ENCODE peak calls at places on chromosome 17, in seven cellular contexts. One of them, this sample, is unnamed.

GRCh38 chr17:71035226-71035625 is 865.9 kb downstream of the KCNJ2 start:
- DNase-seq in brain microvascular endothelial cell: no peak
- DNase-seq in HCT116: no peak
- DNase-seq in LNCaP clone FGC: no peak
- DNase-seq in fibroblast of pulmonary artery: no peak
- DNase-seq in SJSA1: no peak
- DNase-seq in tibial nerve: no peak
- DNase-seq in this sample: no peak

GRCh38 chr17:8574687-8575086 is 55.8 kb downstream of the MYH10 start:
- DNase-seq in brain microvascular endothelial cell: no peak
- DNase-seq in HCT116: no peak
- DNase-seq in SJSA1: no peak
- DNase-seq in tibial nerve: no peak
- DNase-seq in fibroblast of pulmonary artery: peak; percentile 43
- DNase-seq in LNCaP clone FGC: no peak
- DNase-seq in this sample: no peak

GRCh38 chr17:32610027-32610650 is 123.3 kb downstream of the CDK5R1 start:
- DNase-seq in fibroblast of pulmonary artery: no peak
- DNase-seq in brain microvascular endothelial cell: no peak
- DNase-seq in LNCaP clone FGC: no peak
- DNase-seq in SJSA1: no peak
- DNase-seq in tibial nerve: no peak
- DNase-seq in HCT116: no peak
- DNase-seq in this sample: no peak

GRCh38 chr17:61254894-61255293 is 144.7 kb upstream of the TBX2 start:
- DNase-seq in brain microvascular endothelial cell: no peak
- DNase-seq in LNCaP clone FGC: no peak
- DNase-seq in SJSA1: no peak
- DNase-seq in tibial nerve: no peak
- DNase-seq in fibroblast of pulmonary artery: no peak
- DNase-seq in HCT116: no peak
- DNase-seq in this sample: no peak

GRCh38 chr17:15262291-15263205 is 2.6 kb downstream of the PMP22 start:
- DNase-seq in brain microvascular endothelial cell: no peak
- DNase-seq in LNCaP clone FGC: no peak
- DNase-seq in tibial nerve: peak; percentile 87
- DNase-seq in fibroblast of pulmonary artery: peak; percentile 84
- DNase-seq in HCT116: peak; percentile 87
- DNase-seq in SJSA1: peak; percentile 95
- DNase-seq in this sample: peak; percentile 85

GRCh38 chr17:72069744-72070143 is 51.1 kb upstream of the SOX9 start:
- DNase-seq in brain microvascular endothelial cell: no peak
- DNase-seq in fibroblast of pulmonary artery: no peak
- DNase-seq in SJSA1: no peak
- DNase-seq in tibial nerve: no peak
- DNase-seq in LNCaP clone FGC: no peak
- DNase-seq in HCT116: no peak
- DNase-seq in this sample: no peak

GRCh38 chr17:17048106-17048505 is 5.8 kb downstream of the MPRIP start:
- DNase-seq in tibial nerve: no peak
- DNase-seq in brain microvascular endothelial cell: no peak
- DNase-seq in fibroblast of pulmonary artery: no peak
- DNase-seq in SJSA1: no peak
- DNase-seq in HCT116: no peak
- DNase-seq in LNCaP clone FGC: no peak
- DNase-seq in this sample: no peak

GRCh38 chr17:8162232-8162996 is at the start of gene VAMP2:
- DNase-seq in HCT116: no peak
- DNase-seq in tibial nerve: peak; percentile 72
- DNase-seq in SJSA1: peak; percentile 67
- DNase-seq in fibroblast of pulmonary artery: peak; percentile 70
- DNase-seq in LNCaP clone FGC: no peak
- DNase-seq in brain microvascular endothelial cell: no peak
- DNase-seq in this sample: no peak

GRCh38 chr17:58338907-58339774 is 10.5 kb upstream of the TSPOAP1 start:
- DNase-seq in tibial nerve: no peak
- DNase-seq in brain microvascular endothelial cell: peak; percentile 51
- DNase-seq in fibroblast of pulmonary artery: peak; percentile 60
- DNase-seq in SJSA1: peak; percentile 81
- DNase-seq in LNCaP clone FGC: no peak
- DNase-seq in HCT116: no peak
- DNase-seq in this sample: peak; percentile 68
- H3K4me3 ChIP-seq in tibial nerve: no peak overlapping the region
- H3K4me3 ChIP-seq in brain microvascular endothelial cell: peak overlapping the region; percentile 24
- H3K4me3 ChIP-seq in fibroblast of pulmonary artery: peak overlapping the region; percentile 24
- H3K4me3 ChIP-seq in SJSA1: peak overlapping the region; percentile 16
- H3K4me3 ChIP-seq in LNCaP clone FGC: no peak overlapping the region
- H3K4me3 ChIP-seq in HCT116: no peak overlapping the region
- H3K4me3 ChIP-seq in this sample: peak overlapping the region; percentile 35

GRCh38 chr17:27296427-27296979 is 2.6 kb downstream of the WSB1 start:
- DNase-seq in LNCaP clone FGC: no peak
- DNase-seq in brain microvascular endothelial cell: peak; percentile 25
- DNase-seq in fibroblast of pulmonary artery: peak; percentile 79
- DNase-seq in SJSA1: no peak
- DNase-seq in tibial nerve: no peak
- DNase-seq in HCT116: no peak
- DNase-seq in this sample: peak; percentile 69
- H3K4me3 ChIP-seq in LNCaP clone FGC: no peak overlapping the region
- H3K4me3 ChIP-seq in brain microvascular endothelial cell: peak overlapping the region; percentile 99
- H3K4me3 ChIP-seq in fibroblast of pulmonary artery: peak overlapping the region; percentile 98
- H3K4me3 ChIP-seq in SJSA1: peak overlapping the region; percentile 86
- H3K4me3 ChIP-seq in tibial nerve: peak overlapping the region; percentile 79
- H3K4me3 ChIP-seq in HCT116: no peak overlapping the region
- H3K4me3 ChIP-seq in this sample: peak overlapping the region; percentile 98

DNA sequence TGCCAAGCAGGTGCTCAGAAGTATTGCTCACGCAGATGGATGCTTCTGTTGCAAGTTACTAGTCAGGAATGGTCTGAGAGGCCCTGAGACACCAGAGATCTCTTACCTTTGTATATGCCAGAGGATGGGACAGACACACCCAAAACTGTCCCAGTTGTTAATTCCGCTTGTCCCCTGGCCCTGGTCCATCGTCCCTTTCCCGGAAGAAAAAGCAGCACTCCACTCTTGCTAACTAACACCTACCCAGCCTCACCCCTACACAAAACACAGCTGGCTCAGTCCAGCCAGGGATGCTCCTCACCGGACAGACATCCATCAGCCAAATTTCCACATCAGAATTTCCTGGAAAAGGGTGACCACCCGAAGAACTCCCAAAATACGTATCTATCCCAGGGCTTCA is 2.0 kb downstream of the GAS7 start:
- DNase-seq in fibroblast of pulmonary artery: no peak
- DNase-seq in brain microvascular endothelial cell: no peak
- DNase-seq in SJSA1: no peak
- DNase-seq in LNCaP clone FGC: no peak
- DNase-seq in HCT116: no peak
- DNase-seq in tibial nerve: no peak
- DNase-seq in this sample: no peak
- H3K4me3 ChIP-seq in fibroblast of pulmonary artery: no peak overlapping the region
- H3K4me3 ChIP-seq in brain microvascular endothelial cell: no peak overlapping the region
- H3K4me3 ChIP-seq in SJSA1: no peak overlapping the region
- H3K4me3 ChIP-seq in LNCaP clone FGC: no peak overlapping the region
- H3K4me3 ChIP-seq in HCT116: no peak overlapping the region
- H3K4me3 ChIP-seq in tibial nerve: peak overlapping the region; percentile 50
- H3K4me3 ChIP-seq in this sample: no peak overlapping the region

GRCh38 chr17:37746617-37747016 is 1.8 kb upstream of the HNF1B start:
- DNase-seq in tibial nerve: no peak
- DNase-seq in SJSA1: no peak
- DNase-seq in LNCaP clone FGC: no peak
- DNase-seq in HCT116: no peak
- DNase-seq in brain microvascular endothelial cell: no peak
- DNase-seq in fibroblast of pulmonary artery: no peak
- DNase-seq in this sample: no peak
- H3K4me3 ChIP-seq in tibial nerve: no peak overlapping the region
- H3K4me3 ChIP-seq in SJSA1: no peak overlapping the region
- H3K4me3 ChIP-seq in LNCaP clone FGC: no peak overlapping the region
- H3K4me3 ChIP-seq in HCT116: no peak overlapping the region
- H3K4me3 ChIP-seq in brain microvascular endothelial cell: no peak overlapping the region
- H3K4me3 ChIP-seq in fibroblast of pulmonary artery: no peak overlapping the region
- H3K4me3 ChIP-seq in this sample: no peak overlapping the region

GRCh38 chr17:1752425-1752941 is 9.4 kb upstream of the SERPINF1 start:
- DNase-seq in fibroblast of pulmonary artery: no peak
- DNase-seq in brain microvascular endothelial cell: no peak
- DNase-seq in HCT116: peak; percentile 45
- DNase-seq in tibial nerve: no peak
- DNase-seq in SJSA1: no peak
- DNase-seq in LNCaP clone FGC: no peak
- DNase-seq in this sample: no peak
- H3K4me3 ChIP-seq in fibroblast of pulmonary artery: no peak overlapping the region
- H3K4me3 ChIP-seq in brain microvascular endothelial cell: no peak overlapping the region
- H3K4me3 ChIP-seq in HCT116: peak overlapping the region; percentile 34
- H3K4me3 ChIP-seq in tibial nerve: no peak overlapping the region
- H3K4me3 ChIP-seq in SJSA1: no peak overlapping the region
- H3K4me3 ChIP-seq in LNCaP clone FGC: no peak overlapping the region
- H3K4me3 ChIP-seq in this sample: no peak overlapping the region

GRCh38 chr17:48563385-48563838 is 14.7 kb downstream of the HOXB4 start:
- DNase-seq in HCT116: no peak
- DNase-seq in tibial nerve: no peak
- DNase-seq in SJSA1: no peak
- DNase-seq in LNCaP clone FGC: no peak
- DNase-seq in brain microvascular endothelial cell: no peak
- DNase-seq in fibroblast of pulmonary artery: no peak
- DNase-seq in this sample: no peak
- H3K4me3 ChIP-seq in HCT116: no peak overlapping the region
- H3K4me3 ChIP-seq in tibial nerve: no peak overlapping the region
- H3K4me3 ChIP-seq in SJSA1: no peak overlapping the region
- H3K4me3 ChIP-seq in LNCaP clone FGC: no peak overlapping the region
- H3K4me3 ChIP-seq in brain microvascular endothelial cell: peak overlapping the region; percentile 43
- H3K4me3 ChIP-seq in fibroblast of pulmonary artery: peak overlapping the region; percentile 36
- H3K4me3 ChIP-seq in this sample: peak overlapping the region; percentile 58

This sample was measured in astrocyte.